ENCODE peak calls at places on chromosomes 5 and 9, in eight cellular contexts. R is foreskin fibroblast, C is GM03348, X is epithelial cell of proximal tubule, V is nephron progenitor cell, Y is neural crest cell, A is NCI-H510A treated with DMSO at 0.1 percent for 48 hours, T is cortex of kidney. G is an unnamed sample.

GRCh38 chr9:16175461-16175860 is 622.6 kb downstream of the CCDC171 start:
- DNase-seq in R (no peak), C (no peak), X (no peak), V (no peak), Y (no peak), A (no peak), T (no peak), G (no peak)

GRCh38 chr9:125296843-125297372 is 35.3 kb downstream of the GAPVD1 start:
- DNase-seq in R (no peak), C (no peak), X (no peak), V (no peak), Y (no peak), A (peak), T (no peak), G (peak)

GRCh38 chr9:87671925-87672324 is 54.0 kb upstream of the CTSL start:
- DNase-seq in R (no peak), C (no peak), X (no peak), V (no peak), Y (no peak), A (no peak), T (no peak), G (no peak)

GRCh38 chr9:133880851-133881634 is 111.1 kb downstream of the VAV2 start:
- DNase-seq in R (no peak), C (no peak), X (no peak), V (no peak), Y (no peak), A (peak), T (no peak), G (no peak)

GRCh38 chr9:128257086-128257825 is 18.6 kb downstream of the GOLGA2 start:
- DNase-seq in R (no peak), C (no peak), X (no peak), V (no peak), Y (no peak), A (no peak), T (no peak), G (no peak)

GRCh38 chr5:58022055-58022454 is 437.8 kb downstream of the PLK2 start:
- DNase-seq in R (no peak), C (peak), X (no peak), V (no peak), Y (no peak), A (no peak), T (no peak), G (no peak)

GRCh38 chr9:70192707-70193106 is 66.1 kb upstream of the SMC5 start:
- DNase-seq in R (no peak), C (no peak), X (no peak), V (no peak), Y (no peak), A (no peak), T (no peak), G (no peak)

GRCh38 chr5:29351170-29351569 is 1842.3 kb upstream of the CDH6 start:
- DNase-seq in R (no peak), C (no peak), X (no peak), V (no peak), Y (no peak), A (no peak), T (no peak), G (no peak)

GRCh38 chr5:179265529-179266290 is 79.6 kb downstream of the ADAMTS2 start:
- DNase-seq in R (peak), C (peak), X (peak), V (peak), Y (no peak), A (no peak), T (no peak), G (no peak)

GRCh38 chr5:108655750-108656450 is 91.8 kb upstream of the FER start:
- DNase-seq in R (no peak), C (peak), X (no peak), V (no peak), Y (no peak), A (no peak), T (no peak), G (no peak)

GRCh38 chr9:124781967-124782660 is 5.2 kb downstream of the OLFML2A start:
- DNase-seq in R (no peak), C (no peak), X (no peak), V (no peak), Y (no peak), A (no peak), T (no peak), G (no peak)

GRCh38 chr5:80960531-80961375 is 590 bp downstream of the RASGRF2 start:
- DNase-seq in R (peak), C (peak), X (no peak), V (peak), Y (peak), A (no peak), T (no peak), G (no peak)

GRCh38 chr9:132018957-132019405 is 60.7 kb downstream of the MED27 start:
- DNase-seq in R (no peak), C (no peak), X (no peak), V (no peak), Y (no peak), A (no peak), T (no peak), G (no peak)

GRCh38 chr5:23405316-23406068 is 101.9 kb upstream of the PRDM9 start:
- DNase-seq in R (no peak), C (no peak), X (no peak), V (no peak), Y (no peak), A (no peak), T (no peak), G (no peak)

GRCh38 chr5:175418252-175418651 is 25.7 kb downstream of the DRD1 start:
- DNase-seq in R (no peak), C (no peak), X (no peak), V (no peak), Y (no peak), A (no peak), T (no peak), G (peak)

GRCh38 chr5:5011151-5011550 is 129.0 kb upstream of the ADAMTS16 start:
- DNase-seq in R (no peak), C (no peak), X (no peak), V (no peak), Y (no peak), A (no peak), T (no peak), G (no peak)

GRCh38 chr5:124665035-124665434 is 81.4 kb downstream of the ZNF608 start:
- DNase-seq in R (no peak), C (no peak), X (no peak), V (no peak), Y (no peak), A (no peak), T (no peak), G (no peak)

GRCh38 chr9:98117984-98118639 is 910 bp downstream of the TRIM14 start:
- DNase-seq in R (peak), C (peak), X (no peak), V (no peak), Y (no peak), A (peak), T (no peak), G (no peak)

GRCh38 chr5:168686837-168687236 is 107.7 kb upstream of the PANK3 start:
- DNase-seq in R (no peak), C (no peak), X (no peak), V (no peak), Y (no peak), A (no peak), T (no peak), G (no peak)

GRCh38 chr5:181173420-181174342 is 26.3 kb downstream of the OR2V2 start:
- DNase-seq in R (no peak), C (no peak), X (no peak), V (peak), Y (no peak), A (no peak), T (no peak), G (no peak)

GRCh38 chr5:113293613-113294340 is 141.0 kb downstream of the TSSK1B start:
- DNase-seq in R (peak), C (peak), X (no peak), V (peak), Y (peak), A (no peak), T (no peak), G (no peak)

GRCh38 chr5:35856186-35857003 is at the start of gene IL7R:
- DNase-seq in R (no peak), C (no peak), X (no peak), V (no peak), Y (no peak), A (no peak), T (no peak), G (no peak)

GRCh38 chr5:125865166-125865815 is 557.9 kb upstream of the GRAMD2B start:
- DNase-seq in R (peak), C (no peak), X (no peak), V (no peak), Y (no peak), A (no peak), T (no peak), G (no peak)

GRCh38 chr5:17720070-17720469 is 85.8 kb downstream of the TAF11L14 start:
- DNase-seq in R (no peak), C (no peak), X (no peak), V (no peak), Y (no peak), A (no peak), T (no peak), G (no peak)

GRCh38 chr9:128169925-128170324 is 9.9 kb downstream of the BBLN start:
- DNase-seq in R (no peak), C (no peak), X (no peak), V (no peak), Y (no peak), A (no peak), T (no peak), G (no peak)

G was measured in DMS153.